ENCODE peak calls at places on chromosome 3, in four cellular contexts. H is spleen, X is heart left ventricle, S is tibial artery. A is an unnamed sample.

GRCh38 chr3:141410408-141410807 is 42.1 kb downstream of the ZBTB38 start:
- DNase-seq in S (peak; percentile 42), X (peak; percentile 86), H (no peak), A (no peak)

GRCh38 chr3:72630614-72631344 is 217.5 kb downstream of the SHQ1 start:
- DNase-seq in S (no peak), H (no peak), X (no peak), A (no peak)

GRCh38 chr3:32557640-32558352 is 12.9 kb downstream of the DYNC1LI1 start:
- DNase-seq in H (no peak), X (no peak), S (no peak), A (no peak)

GRCh38 chr3:158701666-158702065 is 29.2 kb upstream of the LXN start:
- DNase-seq in H (no peak), X (no peak), S (no peak), A (no peak)

GRCh38 chr3:133487920-133488540 is 85.5 kb upstream of the CDV3 start:
- DNase-seq in H (no peak), X (no peak), S (no peak), A (no peak)

GRCh38 chr3:73216310-73216709 is 154.9 kb downstream of the EBLN2 start:
- DNase-seq in S (no peak), X (no peak), H (no peak), A (no peak)

GRCh38 chr3:108130705-108131104 is 39.9 kb upstream of the CD47 start:
- DNase-seq in X (no peak), S (no peak), H (no peak), A (no peak)

GRCh38 chr3:123272547-123272946 is 70.8 kb downstream of the SEC22A start:
- DNase-seq in X (no peak), H (no peak), S (no peak), A (no peak)

GRCh38 chr3:16898595-16899395 is 14.0 kb downstream of the PLCL2 start:
- DNase-seq in S (no peak), H (no peak), X (peak; percentile 79), A (no peak)

GRCh38 chr3:12681586-12682371 is 17.9 kb upstream of the RAF1 start:
- DNase-seq in X (no peak), S (peak; percentile 45), H (no peak), A (no peak)

GRCh38 chr3:70061111-70061510 is 61.6 kb downstream of the SAMMSON start:
- DNase-seq in X (no peak), H (no peak), S (no peak), A (no peak)
- H3K4me3 ChIP-seq in X (no peak overlapping the region), H (no peak overlapping the region), S (no peak overlapping the region), A (no peak overlapping the region)

DNA sequence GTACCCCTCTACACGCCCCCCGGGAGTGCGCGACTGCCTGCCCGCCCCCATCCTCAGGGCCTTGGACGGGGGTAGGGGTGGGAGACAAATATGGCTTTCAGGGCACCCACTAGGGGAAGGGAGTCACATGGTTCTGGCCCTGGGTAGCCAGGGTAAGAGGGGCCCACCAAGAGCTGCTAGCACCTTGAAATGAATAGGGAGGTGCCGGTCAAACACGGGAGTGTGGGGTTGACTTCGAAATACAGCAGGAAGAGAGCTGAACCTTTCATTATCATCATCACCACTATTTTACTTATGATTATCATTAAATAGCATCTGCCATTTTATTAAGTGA is 489.1 kb downstream of the MAGI1 start:
- DNase-seq in X (no peak), H (no peak), S (no peak), A (no peak)
- H3K4me3 ChIP-seq in X (peak overlapping the region; percentile 61), H (peak overlapping the region; percentile 36), S (peak overlapping the region; percentile 58), A (peak overlapping the region; percentile 46)

GRCh38 chr3:65101450-65101849 is 413.6 kb upstream of the ADAMTS9 start:
- DNase-seq in S (no peak), X (no peak), H (no peak), A (no peak)
- H3K4me3 ChIP-seq in S (no peak overlapping the region), X (no peak overlapping the region), H (no peak overlapping the region), A (no peak overlapping the region)

GRCh38 chr3:160486459-160486869 is 36.9 kb upstream of the TRIM59 start:
- DNase-seq in H (no peak), X (no peak), S (no peak), A (no peak)
- H3K4me3 ChIP-seq in H (no peak overlapping the region), X (no peak overlapping the region), S (no peak overlapping the region), A (no peak overlapping the region)

GRCh38 chr3:117114517-117115265 is 405.1 kb downstream of the TUSC7 start:
- DNase-seq in X (no peak), H (no peak), S (no peak), A (no peak)

GRCh38 chr3:117122609-117123008 is 413.0 kb downstream of the TUSC7 start:
- DNase-seq in X (no peak), H (no peak), S (no peak), A (no peak)

GRCh38 chr3:117118604-117119003 is 409.0 kb downstream of the TUSC7 start:
- DNase-seq in S (no peak), X (no peak), H (no peak), A (no peak)

DNA sequence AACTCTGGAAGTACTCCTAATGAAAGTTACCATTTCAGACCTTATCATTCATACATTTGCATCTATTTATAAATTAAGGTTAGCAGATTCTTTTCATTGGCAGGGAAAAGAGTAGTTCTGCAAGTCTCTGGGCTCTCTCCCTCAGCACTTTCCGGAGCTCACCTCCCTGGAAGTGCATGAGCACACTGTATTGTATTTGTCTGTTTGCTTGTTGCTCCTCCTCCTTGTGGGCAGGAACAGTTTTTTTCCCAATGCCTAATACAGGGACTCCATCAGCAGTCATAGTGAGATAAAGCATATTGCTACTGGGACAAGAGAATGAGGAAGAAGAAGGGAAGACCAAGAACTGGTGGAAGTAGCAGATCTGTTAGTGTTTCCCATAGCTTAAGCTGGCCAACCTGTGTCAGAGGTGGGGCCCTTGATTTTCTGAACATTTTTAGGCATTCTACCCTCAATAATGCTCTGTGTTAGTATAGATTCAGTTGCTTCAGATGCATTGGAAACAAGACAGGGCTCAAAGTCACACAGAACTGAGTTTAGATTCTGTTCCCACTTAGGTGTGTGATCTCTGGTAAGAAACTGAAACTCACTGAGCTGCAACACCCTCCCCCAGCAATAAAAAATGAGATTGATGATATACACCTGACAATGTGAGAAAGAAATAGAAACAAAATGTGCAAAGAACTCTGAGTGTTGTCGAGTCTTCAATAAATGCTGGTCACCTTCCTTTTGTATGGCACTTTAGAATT is 407.8 kb downstream of the TUSC7 start:
- DNase-seq in S (no peak), H (no peak), X (no peak), A (no peak)
- H3K4me3 ChIP-seq in S (no peak overlapping the region), H (no peak overlapping the region), X (no peak overlapping the region), A (no peak overlapping the region)